ENCODE peak calls at places on chromosomes 16 and 17, in seven cellular contexts. A is activated naive CD8-positive, alpha-beta T cell treated with anti-CD3 and anti-CD28 coated beads, Interleukin-2, amount 50 U/mL, for 24 hours; Z is activated naive CD4-positive, alpha-beta T cell treated with anti-CD3 and anti-CD28 coated beads, Interleukin-2, amount 50 U/mL, for 72 hours; V is central memory CD8-positive, alpha-beta T cell; N is Panc1; F is activated T-cell treated with anti-CD3 and anti-CD28 coated beads, Interleukin-2, amount 50 U/mL, for 4 hours; S is T-helper 17 cell. O is an unnamed sample.

GRCh38 chr17:57518587-57519118 is 226.4 kb downstream of the CCDC182 start:
- ATAC-seq in A (no peak), Z (no peak), V (no peak), N (peak), F (no peak), S (no peak), O (no peak)

GRCh38 chr16:47553853-47554564 is 92.9 kb downstream of the PHKB start:
- ATAC-seq in A (no peak), Z (no peak), V (no peak), N (no peak), F (no peak), S (no peak), O (no peak)

GRCh38 chr17:66533572-66533971 is 231.2 kb downstream of the PRKCA start:
- ATAC-seq in A (no peak), Z (no peak), V (no peak), N (no peak), F (no peak), S (no peak), O (no peak)

GRCh38 chr16:77169650-77170236 is 21.2 kb upstream of the MON1B start:
- ATAC-seq in A (peak), Z (peak), V (peak), N (no peak), F (peak), S (peak), O (peak)

GRCh38 chr17:909642-910323 is 69.8 kb downstream of the NXN start:
- ATAC-seq in A (no peak), Z (no peak), V (no peak), N (no peak), F (no peak), S (no peak), O (no peak)

GRCh38 chr16:54432481-54433229 is 146.1 kb upstream of the IRX3 start:
- ATAC-seq in A (no peak), Z (no peak), V (no peak), N (no peak), F (no peak), S (no peak), O (no peak)

GRCh38 chr16:77951788-77952187 is 70.6 kb upstream of the CLEC3A start:
- ATAC-seq in A (no peak), Z (no peak), V (no peak), N (no peak), F (no peak), S (no peak), O (no peak)

GRCh38 chr17:42591411-42591810 is 13.9 kb upstream of the PSMC3IP start:
- ATAC-seq in A (no peak), Z (no peak), V (no peak), N (no peak), F (no peak), S (no peak), O (no peak)

GRCh38 chr16:11964761-11965539 is at the start of gene TNFRSF17:
- ATAC-seq in A (peak), Z (no peak), V (no peak), N (no peak), F (no peak), S (no peak), O (peak)

GRCh38 chr17:44331249-44331760 is 6.7 kb upstream of the SLC25A39 start:
- ATAC-seq in A (peak), Z (peak), V (no peak), N (peak), F (peak), S (peak), O (peak)

GRCh38 chr17:44733753-44734152 is 25.0 kb upstream of the ADAM11 start:
- ATAC-seq in A (no peak), Z (no peak), V (no peak), N (peak), F (no peak), S (no peak), O (no peak)

O was measured in stimulated activated memory B cell treated with anti-CD40 and anti-IgM and Interleukin-4, amounts not matched to agents 10 μg/mL and 1 μg/mL and 100 μg/mL, for 72 hours.